ENCODE peak calls at places on chromosome 16, in seven cellular contexts. Y is mesendoderm, M is IMR-90, J is H9, Q is H1, E is trophoblast cell, R is mesenchymal stem cell. C is an unnamed sample.

GRCh38 chr16:46620265-46621005 is 744 bp downstream of the SHCBP1 start:
- DNase-seq in Y (no peak), M (no peak), J (no peak), Q (no peak), E (no peak), R (peak; percentile 30), C (no peak)

GRCh38 chr16:21959050-21959449 is 5.9 kb downstream of the UQCRC2 start:
- DNase-seq in Y (no peak), M (no peak), J (no peak), Q (no peak), E (no peak), R (no peak), C (no peak)

GRCh38 chr16:48963306-48963705 is 318.3 kb downstream of the CBLN1 start:
- DNase-seq in Y (peak; percentile 57), M (peak; percentile 53), J (no peak), Q (no peak), E (peak; percentile 51), R (peak; percentile 37), C (no peak)

GRCh38 chr16:31472559-31473203 is 729 bp downstream of the TGFB1I1 start:
- DNase-seq in Y (peak; percentile 88), M (peak; percentile 88), J (peak; percentile 86), Q (peak; percentile 92), E (peak; percentile 38), R (peak; percentile 90), C (no peak)

GRCh38 chr16:14364386-14365199 is 265.5 kb downstream of the PARN start:
- DNase-seq in Y (no peak), M (peak; percentile 89), J (no peak), Q (no peak), E (peak; percentile 99), R (peak; percentile 65), C (no peak)

GRCh38 chr16:46658925-46659324 is 30.1 kb downstream of the VPS35 start:
- DNase-seq in Y (no peak), M (no peak), J (no peak), Q (no peak), E (peak; percentile 12), R (no peak), C (no peak)

GRCh38 chr16:69412287-69412686 is 12.1 kb upstream of the CYB5B start:
- DNase-seq in Y (no peak), M (peak; percentile 30), J (no peak), Q (no peak), E (peak; percentile 62), R (no peak), C (no peak)

GRCh38 chr16:72241930-72242329 is 70.0 kb upstream of the PMFBP1 start:
- DNase-seq in Y (peak; percentile 58), M (peak; percentile 55), J (no peak), Q (no peak), E (peak; percentile 48), R (peak; percentile 63), C (peak; percentile 31)

GRCh38 chr16:3149630-3150345 is 15.0 kb downstream of the ZNF213 start:
- DNase-seq in Y (peak; percentile 81), M (peak; percentile 42), J (peak; percentile 84), Q (peak; percentile 87), E (peak; percentile 51), R (peak; percentile 78), C (peak; percentile 65)

GRCh38 chr16:9297437-9298113 is 206.1 kb downstream of the HAPSTR1 start:
- DNase-seq in Y (peak; percentile 70), M (no peak), J (peak; percentile 62), Q (peak; percentile 77), E (peak; percentile 60), R (no peak), C (no peak)

GRCh38 chr16:11016524-11016988 is 72.2 kb downstream of the CLEC16A start:
- DNase-seq in Y (no peak), M (peak; percentile 28), J (no peak), Q (no peak), E (no peak), R (peak; percentile 20), C (no peak)

GRCh38 chr16:84518804-84519341 is 14.4 kb upstream of the MEAK7 start:
- DNase-seq in Y (no peak), M (no peak), J (no peak), Q (no peak), E (peak; percentile 73), R (no peak), C (no peak)

GRCh38 chr16:7345423-7345822 is 12.8 kb downstream of the RBFOX1 start:
- DNase-seq in Y (no peak), M (no peak), J (no peak), Q (no peak), E (no peak), R (no peak), C (no peak)

GRCh38 chr16:30351586-30352419 is 3.3 kb downstream of the CD2BP2 start:
- DNase-seq in Y (no peak), M (peak; percentile 90), J (no peak), Q (no peak), E (no peak), R (no peak), C (no peak)

GRCh38 chr16:12027091-12027490 is 50.6 kb downstream of the SNX29 start:
- DNase-seq in Y (peak; percentile 24), M (no peak), J (peak; percentile 64), Q (no peak), E (no peak), R (no peak), C (no peak)

GRCh38 chr16:9870962-9871361 is 311.3 kb downstream of the GRIN2A start:
- DNase-seq in Y (no peak), M (no peak), J (no peak), Q (no peak), E (no peak), R (no peak), C (no peak)

GRCh38 chr16:78227855-78228254 is 128.4 kb downstream of the WWOX start:
- DNase-seq in Y (peak; percentile 65), M (no peak), J (peak; percentile 42), Q (peak; percentile 43), E (no peak), R (peak; percentile 19), C (no peak)

GRCh38 chr16:77679901-77680300 is 42.4 kb upstream of the NUDT7 start:
- DNase-seq in Y (no peak), M (no peak), J (no peak), Q (no peak), E (no peak), R (no peak), C (no peak)

DNA sequence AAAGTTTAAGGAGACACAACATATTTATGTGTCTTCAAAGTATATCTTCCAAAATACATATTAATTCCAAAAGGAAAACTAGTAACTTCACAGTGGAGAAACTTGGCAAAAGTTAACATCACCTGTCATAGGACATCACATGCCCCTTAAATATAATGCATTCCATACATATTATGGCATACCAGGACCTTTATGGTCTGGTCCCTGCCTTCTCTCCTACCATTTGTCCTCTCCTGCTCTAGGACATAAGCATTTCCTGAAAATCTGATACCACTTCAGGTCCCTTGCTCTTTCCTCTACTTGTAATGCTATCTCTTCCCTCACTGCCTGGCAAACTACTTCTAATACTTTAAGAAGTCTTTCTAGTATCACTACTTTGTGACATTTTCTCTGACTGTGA is 168.1 kb upstream of the RBL2 start:
- DNase-seq in Y (no peak), M (no peak), J (no peak), Q (no peak), E (no peak), R (no peak), C (no peak)
- H3K18ac ChIP-seq in Y (no peak overlapping the region), M (no peak overlapping the region), J (no peak overlapping the region), Q (no peak overlapping the region), E (no peak overlapping the region), R (no peak overlapping the region), C (no peak overlapping the region)

DNA sequence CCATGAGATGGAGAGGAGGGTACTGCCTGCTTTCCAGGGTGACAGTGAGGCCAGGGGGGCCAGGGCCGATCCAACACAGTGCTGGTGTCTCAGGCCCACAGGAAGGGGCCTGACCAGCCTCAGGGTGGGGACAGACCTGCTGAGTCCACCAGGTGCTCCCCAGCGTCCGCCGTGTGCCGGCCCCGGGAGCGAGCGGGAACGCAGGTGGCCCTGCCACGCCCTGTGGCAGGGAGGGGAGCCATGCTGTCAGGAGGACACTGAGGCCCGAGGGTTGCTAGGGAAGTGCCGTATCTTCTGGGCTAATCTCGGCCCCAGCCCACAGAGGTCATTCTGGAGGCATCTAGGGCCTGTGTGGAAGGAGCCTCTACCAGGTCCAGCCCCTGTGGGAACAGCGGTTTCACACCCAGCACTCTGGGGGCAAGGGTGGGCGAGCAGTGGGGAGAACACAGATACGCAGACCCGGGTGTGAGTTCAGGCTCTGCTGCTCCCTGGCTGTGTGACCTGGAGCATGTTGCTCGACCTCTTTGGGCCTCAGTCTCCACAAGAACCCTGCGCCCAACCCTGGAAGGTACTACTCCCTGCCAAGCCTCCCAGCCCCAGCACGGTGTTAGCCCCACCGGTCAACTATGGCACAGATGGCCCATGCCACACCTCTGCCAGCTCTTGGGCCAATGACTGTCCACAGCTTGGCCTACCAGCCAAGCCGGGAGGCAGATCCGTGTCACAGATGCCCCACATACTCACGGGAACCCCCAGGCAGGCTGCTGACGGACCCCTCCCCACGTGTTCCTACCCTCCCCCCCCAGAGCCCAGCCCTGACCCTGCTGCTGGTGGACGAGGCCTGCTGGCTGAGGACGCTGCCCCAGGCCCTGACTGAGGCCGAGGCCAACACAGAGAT is 43.9 kb upstream of the ZC3H18 start:
- DNase-seq in Y (no peak), M (no peak), J (no peak), Q (no peak), E (no peak), R (no peak), C (no peak)
- H3K18ac ChIP-seq in Y (no peak overlapping the region), M (no peak overlapping the region), J (no peak overlapping the region), Q (no peak overlapping the region), E (no peak overlapping the region), R (no peak overlapping the region), C (peak overlapping the region; percentile 17)

GRCh38 chr16:67661101-67661661 is 421 bp downstream of the PARD6A start:
- DNase-seq in Y (peak; percentile 91), M (peak; percentile 52), J (peak; percentile 79), Q (peak; percentile 76), E (peak; percentile 72), R (peak; percentile 77), C (peak; percentile 69)
- H3K18ac ChIP-seq in Y (no peak overlapping the region), M (no peak overlapping the region), J (peak overlapping the region; percentile 15), Q (no peak overlapping the region), E (no peak overlapping the region), R (no peak overlapping the region), C (peak overlapping the region; percentile 88)

GRCh38 chr16:50440531-50440930 is 71.7 kb upstream of the BRD7 start:
- DNase-seq in Y (peak; percentile 34), M (no peak), J (no peak), Q (no peak), E (no peak), R (no peak), C (no peak)

GRCh38 chr16:50434872-50435478 is 66.2 kb upstream of the BRD7 start:
- DNase-seq in Y (no peak), M (no peak), J (no peak), Q (no peak), E (no peak), R (no peak), C (no peak)

GRCh38 chr16:50440991-50441390 is 72.2 kb upstream of the BRD7 start:
- DNase-seq in Y (no peak), M (no peak), J (no peak), Q (no peak), E (no peak), R (no peak), C (no peak)

GRCh38 chr16:50436271-50436670 is 67.5 kb upstream of the BRD7 start:
- DNase-seq in Y (no peak), M (no peak), J (no peak), Q (no peak), E (no peak), R (no peak), C (no peak)

DNA sequence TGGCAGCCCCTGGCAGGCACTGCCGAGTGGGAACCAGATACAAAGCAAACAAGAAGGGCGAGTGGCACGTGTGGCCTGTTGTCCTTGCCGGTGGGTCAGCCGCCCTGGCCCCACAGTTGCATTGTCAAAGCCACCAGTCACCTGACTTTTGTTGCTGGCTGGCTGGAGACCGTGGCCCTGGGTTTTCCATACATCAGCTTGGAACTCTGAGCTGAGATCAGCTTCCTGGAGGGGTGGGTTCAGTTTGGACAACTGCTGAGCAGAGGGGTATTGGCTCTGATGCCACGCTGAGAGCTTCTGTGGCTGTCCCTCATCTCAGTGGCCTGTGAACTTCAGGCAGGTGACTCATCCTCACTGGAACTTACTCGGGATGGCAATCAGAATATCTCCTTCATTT is 69.3 kb upstream of the BRD7 start:
- DNase-seq in Y (no peak), M (no peak), J (no peak), Q (no peak), E (no peak), R (no peak), C (no peak)
- H3K18ac ChIP-seq in Y (no peak overlapping the region), M (no peak overlapping the region), J (no peak overlapping the region), Q (no peak overlapping the region), E (no peak overlapping the region), R (no peak overlapping the region), C (no peak overlapping the region)

C was measured in neuronal stem cell.